ENCODE peak calls at places on chromosomes 12 and 14, in four cellular contexts. One of them, this sample, is unnamed.

GRCh38 chr12:131147894-131148293 is 194.2 kb downstream of the ADGRD1 start:
- DNase-seq in astrocyte of the cerebellum: no peak
- DNase-seq in gastrocnemius medialis: no peak
- DNase-seq in Peyer's patch: no peak
- DNase-seq in this sample: no peak

GRCh38 chr14:32010561-32011188 is 66.4 kb upstream of the ARHGAP5 start:
- DNase-seq in astrocyte of the cerebellum: no peak
- DNase-seq in gastrocnemius medialis: no peak
- DNase-seq in Peyer's patch: no peak
- DNase-seq in this sample: no peak

GRCh38 chr12:79769189-79769859 is 78.6 kb upstream of the PAWR start:
- DNase-seq in astrocyte of the cerebellum: no peak
- DNase-seq in gastrocnemius medialis: no peak
- DNase-seq in Peyer's patch: no peak
- DNase-seq in this sample: no peak

GRCh38 chr14:56899829-56900228 is 89.5 kb upstream of the OTX2 start:
- DNase-seq in astrocyte of the cerebellum: no peak
- DNase-seq in gastrocnemius medialis: no peak
- DNase-seq in Peyer's patch: no peak
- DNase-seq in this sample: no peak

GRCh38 chr12:130041983-130042812 is 120.1 kb upstream of the FZD10 start:
- DNase-seq in astrocyte of the cerebellum: no peak
- DNase-seq in gastrocnemius medialis: no peak
- DNase-seq in Peyer's patch: no peak
- DNase-seq in this sample: peak; percentile 17

GRCh38 chr12:94575645-94576393 is 74.5 kb downstream of the TMCC3 start:
- DNase-seq in astrocyte of the cerebellum: no peak
- DNase-seq in gastrocnemius medialis: no peak
- DNase-seq in Peyer's patch: no peak
- DNase-seq in this sample: no peak

GRCh38 chr12:128675576-128675975 is 148.2 kb downstream of the SLC15A4 start:
- DNase-seq in astrocyte of the cerebellum: no peak
- DNase-seq in gastrocnemius medialis: no peak
- DNase-seq in Peyer's patch: no peak
- DNase-seq in this sample: no peak

GRCh38 chr14:61515436-61516124 is 179.7 kb upstream of the HIF1A start:
- DNase-seq in astrocyte of the cerebellum: no peak
- DNase-seq in gastrocnemius medialis: no peak
- DNase-seq in Peyer's patch: no peak
- DNase-seq in this sample: no peak

GRCh38 chr12:121038861-121039654 is at the start of gene OASL:
- DNase-seq in astrocyte of the cerebellum: no peak
- DNase-seq in gastrocnemius medialis: no peak
- DNase-seq in Peyer's patch: peak; percentile 72
- DNase-seq in this sample: peak; percentile 77

GRCh38 chr12:13390381-13390856 is 193.9 kb downstream of the EMP1 start:
- DNase-seq in astrocyte of the cerebellum: peak; percentile 62
- DNase-seq in gastrocnemius medialis: peak; percentile 80
- DNase-seq in Peyer's patch: peak; percentile 93
- DNase-seq in this sample: peak; percentile 95

GRCh38 chr12:122423258-122424165 is 1.0 kb upstream of the CLIP1 start:
- DNase-seq in astrocyte of the cerebellum: no peak
- DNase-seq in gastrocnemius medialis: no peak
- DNase-seq in Peyer's patch: no peak
- DNase-seq in this sample: peak; percentile 31

GRCh38 chr12:25761356-25761755 is 197.1 kb upstream of the RASSF8 start:
- DNase-seq in astrocyte of the cerebellum: no peak
- DNase-seq in gastrocnemius medialis: no peak
- DNase-seq in Peyer's patch: no peak
- DNase-seq in this sample: no peak

GRCh38 chr12:108240027-108240785 is 98.9 kb downstream of the CMKLR1 start:
- DNase-seq in astrocyte of the cerebellum: no peak
- DNase-seq in gastrocnemius medialis: no peak
- DNase-seq in Peyer's patch: no peak
- DNase-seq in this sample: no peak

GRCh38 chr12:104852102-104852501 is 106.0 kb downstream of the SLC41A2 start:
- DNase-seq in astrocyte of the cerebellum: no peak
- DNase-seq in gastrocnemius medialis: no peak
- DNase-seq in Peyer's patch: no peak
- DNase-seq in this sample: no peak